ENCODE peak calls at places on chromosomes 12 and 14, in seven cellular contexts. V, W, F, L, N, Z and D are unnamed samples.

GRCh38 chr14:28751467-28752058 is 15.0 kb upstream of the FOXG1 start:
- DNase-seq in V (no peak), W (no peak), F (no peak), L (no peak), N (peak; percentile 62), Z (no peak), D (no peak)

GRCh38 chr12:104596128-104596799 is 139.5 kb downstream of the CHST11 start:
- DNase-seq in V (no peak), W (peak; percentile 68), F (peak; percentile 34), L (no peak), N (no peak), Z (no peak), D (no peak)

GRCh38 chr12:50932787-50933280 is 19.5 kb upstream of the HIGD1C start:
- DNase-seq in V (no peak), W (no peak), F (no peak), L (no peak), N (no peak), Z (no peak), D (no peak)

GRCh38 chr12:48183876-48184548 is 568 bp downstream of the CCDC184 start:
- DNase-seq in V (no peak), W (peak; percentile 17), F (no peak), L (no peak), N (no peak), Z (no peak), D (no peak)

GRCh38 chr12:70080577-70080976 is 162.7 kb upstream of the CNOT2 start:
- DNase-seq in V (no peak), W (no peak), F (no peak), L (no peak), N (no peak), Z (no peak), D (no peak)

GRCh38 chr12:38949363-38949762 is 44.0 kb upstream of the CPNE8 start:
- DNase-seq in V (no peak), W (no peak), F (no peak), L (no peak), N (no peak), Z (no peak), D (no peak)

GRCh38 chr12:2282321-2282720 is 229.5 kb downstream of the CACNA1C start:
- DNase-seq in V (no peak), W (no peak), F (no peak), L (peak; percentile 96), N (no peak), Z (no peak), D (no peak)

GRCh38 chr12:97984951-97985350 is 522.3 kb downstream of the RMST start:
- DNase-seq in V (no peak), W (no peak), F (no peak), L (no peak), N (no peak), Z (no peak), D (no peak)

GRCh38 chr14:101075801-101076413 is 172.4 kb upstream of the RTL1 start:
- DNase-seq in V (no peak), W (peak; percentile 8), F (peak; percentile 11), L (no peak), N (peak; percentile 43), Z (no peak), D (no peak)

GRCh38 chr12:106108187-106108816 is 30.5 kb downstream of the NUAK1 start:
- DNase-seq in V (no peak), W (no peak), F (no peak), L (peak; percentile 89), N (no peak), Z (no peak), D (no peak)

GRCh38 chr14:100733152-100733850 is 6.6 kb downstream of the DLK1 start:
- DNase-seq in V (no peak), W (no peak), F (no peak), L (no peak), N (peak; percentile 27), Z (no peak), D (no peak)

GRCh38 chr12:46404733-46405132 is 32.2 kb upstream of the SLC38A2 start:
- DNase-seq in V (no peak), W (no peak), F (no peak), L (no peak), N (no peak), Z (no peak), D (no peak)

GRCh38 chr12:3432176-3432742 is 58.7 kb upstream of the PRMT8 start:
- DNase-seq in V (no peak), W (no peak), F (no peak), L (peak; percentile 98), N (no peak), Z (no peak), D (no peak)

GRCh38 chr14:88613552-88614010 is 50.7 kb downstream of the ZC3H14 start:
- DNase-seq in V (no peak), W (no peak), F (no peak), L (no peak), N (no peak), Z (no peak), D (no peak)